ENCODE peak calls at places on chromosomes 3 and 15, in eight cellular contexts. D is retina, U is cardiac muscle cell, B is putamen, O is Caki2, C is HuH-7.5, M is NCI-H2171 treated with DMSO at 0.1 percent for 48 hours, F is thyroid gland. H is an unnamed sample.

GRCh38 chr3:123640311-123641083 is 55.6 kb upstream of the HACD2 start:
- DNase-seq in D (no peak), U (no peak), B (no peak), O (no peak), C (no peak), M (no peak), F (no peak), H (no peak)

GRCh38 chr3:38334142-38334541 is 12.4 kb upstream of the XYLB start:
- DNase-seq in D (no peak), U (no peak), B (no peak), O (no peak), C (no peak), M (no peak), F (no peak), H (no peak)

GRCh38 chr3:43998374-43998840 is 243.3 kb upstream of the TOPAZ1 start:
- DNase-seq in D (peak; percentile 84), U (no peak), B (no peak), O (no peak), C (no peak), M (no peak), F (no peak), H (peak; percentile 38)

GRCh38 chr3:104715972-104716371 is 650.7 kb upstream of the ALCAM start:
- DNase-seq in D (no peak), U (no peak), B (no peak), O (no peak), C (no peak), M (no peak), F (no peak), H (no peak)

GRCh38 chr15:63050737-63051700 is 8.5 kb downstream of the TPM1 start:
- DNase-seq in D (no peak), U (peak; percentile 71), B (no peak), O (peak; percentile 94), C (no peak), M (peak; percentile 28), F (no peak), H (no peak)

GRCh38 chr3:37519661-37520060 is 342.0 kb upstream of the CTDSPL start:
- DNase-seq in D (no peak), U (no peak), B (peak; percentile 13), O (no peak), C (no peak), M (no peak), F (no peak), H (no peak)

GRCh38 chr3:143608966-143609365 is 239.3 kb downstream of the SLC9A9 start:
- DNase-seq in D (no peak), U (peak; percentile 76), B (no peak), O (no peak), C (no peak), M (no peak), F (no peak), H (no peak)

GRCh38 chr3:196641278-196642058 is 2.0 kb downstream of the NRROS start:
- DNase-seq in D (no peak), U (no peak), B (no peak), O (no peak), C (no peak), M (no peak), F (no peak), H (no peak)

GRCh38 chr15:98548172-98548971 is 100.0 kb upstream of the IGF1R start:
- DNase-seq in D (peak; percentile 87), U (peak; percentile 76), B (peak; percentile 46), O (peak; percentile 90), C (no peak), M (peak; percentile 24), F (peak; percentile 70), H (peak; percentile 57)

GRCh38 chr3:99896482-99896881 is 78.8 kb downstream of the CMSS1 start:
- DNase-seq in D (no peak), U (no peak), B (no peak), O (no peak), C (no peak), M (no peak), F (no peak), H (no peak)

GRCh38 chr3:87260270-87260669 is 16.1 kb downstream of the POU1F1 start:
- DNase-seq in D (peak; percentile 45), U (peak; percentile 63), B (peak; percentile 23), O (peak; percentile 23), C (no peak), M (peak; percentile 8), F (peak; percentile 44), H (no peak)

GRCh38 chr3:101509811-101510210 is 3.2 kb downstream of the SENP7 start:
- DNase-seq in D (no peak), U (peak; percentile 65), B (no peak), O (no peak), C (no peak), M (no peak), F (no peak), H (no peak)

GRCh38 chr15:78636378-78636859 is 4.6 kb downstream of the CHRNB4 start:
- DNase-seq in D (no peak), U (no peak), B (no peak), O (no peak), C (no peak), M (no peak), F (no peak), H (no peak)

GRCh38 chr3:127792664-127793292 is 29.5 kb downstream of the MGLL start:
- DNase-seq in D (no peak), U (peak; percentile 90), B (no peak), O (peak; percentile 60), C (no peak), M (peak; percentile 31), F (peak; percentile 60), H (peak; percentile 45)

GRCh38 chr3:161042023-161042501 is 63.1 kb downstream of the B3GALNT1 start:
- DNase-seq in D (no peak), U (no peak), B (no peak), O (peak; percentile 94), C (peak; percentile 44), M (no peak), F (no peak), H (no peak)

GRCh38 chr3:81549831-81550230 is 211.6 kb downstream of the GBE1 start:
- DNase-seq in D (no peak), U (no peak), B (no peak), O (no peak), C (no peak), M (no peak), F (no peak), H (no peak)

GRCh38 chr15:65049418-65049840 is 4.2 kb downstream of the SLC51B start:
- DNase-seq in D (peak; percentile 93), U (peak; percentile 92), B (peak; percentile 94), O (no peak), C (peak; percentile 58), M (peak; percentile 95), F (peak; percentile 93), H (peak; percentile 80)

GRCh38 chr3:188468672-188469071 is 314.7 kb downstream of the LPP start:
- DNase-seq in D (no peak), U (peak; percentile 30), B (peak; percentile 35), O (peak; percentile 93), C (no peak), M (peak; percentile 6), F (peak; percentile 74), H (no peak)

GRCh38 chr3:101518421-101518871 is 5.4 kb upstream of the SENP7 start:
- DNase-seq in D (no peak), U (no peak), B (no peak), O (peak; percentile 6), C (no peak), M (peak; percentile 56), F (no peak), H (no peak)

GRCh38 chr3:180000500-180000899 is 36.2 kb downstream of the PEX5L start:
- DNase-seq in D (no peak), U (no peak), B (no peak), O (no peak), C (no peak), M (no peak), F (no peak), H (no peak)

GRCh38 chr3:10635446-10636076 is 130.2 kb upstream of the ATP2B2 start:
- DNase-seq in D (no peak), U (no peak), B (no peak), O (no peak), C (no peak), M (peak; percentile 56), F (no peak), H (no peak)

GRCh38 chr3:12049675-12050074 is 45.5 kb downstream of the SYN2 start:
- DNase-seq in D (no peak), U (peak; percentile 39), B (no peak), O (no peak), C (no peak), M (no peak), F (no peak), H (no peak)

GRCh38 chr15:25784876-25785642 is 78.1 kb downstream of the ATP10A start:
- DNase-seq in D (no peak), U (peak; percentile 16), B (no peak), O (no peak), C (no peak), M (no peak), F (no peak), H (no peak)

GRCh38 chr3:122169911-122170310 is 13.6 kb upstream of the CASR start:
- DNase-seq in D (no peak), U (no peak), B (no peak), O (no peak), C (no peak), M (no peak), F (no peak), H (no peak)

GRCh38 chr15:27601239-27601942 is 497.7 kb downstream of the OCA2 start:
- DNase-seq in D (no peak), U (no peak), B (no peak), O (no peak), C (no peak), M (no peak), F (peak; percentile 33), H (no peak)

GRCh38 chr15:68440136-68440535 is 8.2 kb upstream of the ITGA11 start:
- DNase-seq in D (no peak), U (no peak), B (no peak), O (no peak), C (no peak), M (no peak), F (no peak), H (no peak)

GRCh38 chr3:178455966-178456365 is 80.3 kb upstream of the KCNMB2 start:
- DNase-seq in D (no peak), U (no peak), B (no peak), O (no peak), C (no peak), M (no peak), F (no peak), H (no peak)